ENCODE peak calls at places on chromosomes 16 and 17, in six cellular contexts. K is activated T-helper 1 cell treated with anti-CD3 and anti-CD28 coated beads, Interleukin-2, amount 50 U/mL, for 16 hours; W is WTC11; S is NCI-H460; U is posterior cingulate gyrus; I is hypothalamus. M is an unnamed sample.

GRCh38 chr16:9275816-9276354 is 184.4 kb downstream of the HAPSTR1 start:
- DNase-seq in K (no peak), W (no peak), S (no peak), U (no peak), I (no peak), M (no peak)

GRCh38 chr17:47987240-47987835 is 16.4 kb downstream of the CDK5RAP3 start:
- DNase-seq in K (no peak), W (peak), S (no peak), U (no peak), I (no peak), M (no peak)

GRCh38 chr17:73342057-73342522 is 30.3 kb upstream of the CDC42EP4 start:
- DNase-seq in K (no peak), W (peak), S (no peak), U (peak), I (peak), M (no peak)

GRCh38 chr16:23837553-23838308 is 1.9 kb downstream of the PRKCB start:
- DNase-seq in K (no peak), W (no peak), S (no peak), U (no peak), I (no peak), M (no peak)

GRCh38 chr17:57284984-57285646 is 28.8 kb downstream of the MSI2 start:
- DNase-seq in K (no peak), W (peak), S (no peak), U (no peak), I (no peak), M (no peak)

GRCh38 chr17:33497623-33498022 is 204.5 kb upstream of the ASIC2 start:
- DNase-seq in K (no peak), W (no peak), S (no peak), U (no peak), I (no peak), M (no peak)

GRCh38 chr16:50806099-50807062 is 64.5 kb downstream of the CYLD start:
- DNase-seq in K (peak), W (peak), S (peak), U (peak), I (peak), M (peak)

GRCh38 chr17:48577946-48578615 is at the start of gene HOXB4:
- DNase-seq in K (peak), W (peak), S (no peak), U (peak), I (no peak), M (peak)

GRCh38 chr16:15618392-15618791 is 24.6 kb downstream of the MARF1 start:
- DNase-seq in K (no peak), W (no peak), S (no peak), U (no peak), I (no peak), M (no peak)

GRCh38 chr17:42221886-42222745 is 27.8 kb upstream of the GHDC start:
- DNase-seq in K (peak), W (peak), S (peak), U (peak), I (peak), M (peak)